ENCODE peak calls at places on chromosomes 3 and 15, in eight cellular contexts. K is CD8-positive, alpha-beta T cell; N is mesenchymal stem cell; E is A549; C is mucosa of descending colon; L is fibroblast of lung; J is ovary; O is CD8-positive, alpha-beta memory T cell. B is an unnamed sample. For H3K4me1, the result is how much of the 10 kb centered on the place peaks cover.

GRCh38 chr3:150094150-150094932 is 123.6 kb upstream of the PFN2 start:
- DNase-seq in K (no peak), N (peak), E (no peak), C (no peak), L (peak), J (no peak), O (no peak), B (peak)

GRCh38 chr15:58391088-58391487 is 40.7 kb upstream of the LIPC start:
- DNase-seq in K (no peak), N (no peak), E (no peak), C (no peak), L (no peak), J (no peak), O (no peak), B (no peak)

GRCh38 chr15:29636140-29636539 is 186.1 kb downstream of the TJP1 start:
- DNase-seq in K (no peak), N (no peak), E (no peak), C (peak), L (no peak), J (peak), O (no peak), B (no peak)

GRCh38 chr3:188929138-188929537 is 242.6 kb upstream of the TPRG1 start:
- DNase-seq in K (no peak), N (no peak), E (no peak), C (peak), L (no peak), J (no peak), O (no peak), B (no peak)

GRCh38 chr3:14222900-14223594 is 44.4 kb downstream of the LSM3 start:
- DNase-seq in K (no peak), N (peak), E (no peak), C (no peak), L (peak), J (no peak), O (no peak), B (no peak)

GRCh38 chr3:102488316-102488715 is 53.5 kb downstream of the ZPLD1 start:
- DNase-seq in K (no peak), N (no peak), E (no peak), C (no peak), L (no peak), J (no peak), O (no peak), B (no peak)

GRCh38 chr3:23376516-23377248 is 173.6 kb downstream of the UBE2E2 start:
- DNase-seq in K (no peak), N (no peak), E (no peak), C (no peak), L (no peak), J (no peak), O (no peak), B (peak)

GRCh38 chr3:134249935-134250716 is 533 bp downstream of the RYK start:
- DNase-seq in K (no peak), N (peak), E (peak), C (peak), L (peak), J (peak), O (peak), B (peak)

GRCh38 chr15:49817100-49817499 is 196.3 kb downstream of the DTWD1 start:
- DNase-seq in K (no peak), N (no peak), E (no peak), C (no peak), L (no peak), J (no peak), O (no peak), B (no peak)

GRCh38 chr3:29440321-29441019 is 159.6 kb downstream of the RBMS3 start:
- DNase-seq in K (no peak), N (peak), E (no peak), C (peak), L (no peak), J (no peak), O (no peak), B (no peak)

GRCh38 chr15:68982976-68983550 is 31.4 kb upstream of the NOX5 start:
- DNase-seq in K (no peak), N (no peak), E (no peak), C (no peak), L (no peak), J (no peak), O (no peak), B (no peak)

GRCh38 chr3:197501496-197501878 is 54.3 kb downstream of the BDH1 start:
- DNase-seq in K (no peak), N (no peak), E (no peak), C (peak), L (peak), J (no peak), O (no peak), B (peak)

GRCh38 chr3:176190755-176191154 is 1006.5 kb downstream of the TBL1XR1 start:
- DNase-seq in K (no peak), N (no peak), E (no peak), C (no peak), L (no peak), J (no peak), O (no peak), B (no peak)

GRCh38 chr3:157081681-157082210 is 78.2 kb downstream of the CCNL1 start:
- DNase-seq in K (peak), N (peak), E (peak), C (peak), L (peak), J (peak), O (peak), B (peak)

GRCh38 chr15:94312946-94313345 is 81.6 kb downstream of the MCTP2 start:
- DNase-seq in K (no peak), N (peak), E (no peak), C (no peak), L (no peak), J (no peak), O (no peak), B (no peak)

GRCh38 chr3:177816667-177817208 is 619.5 kb upstream of the TBL1XR1 start:
- DNase-seq in K (no peak), N (no peak), E (peak), C (no peak), L (peak), J (no peak), O (no peak), B (peak)

GRCh38 chr3:126375835-126376331 is 18.7 kb upstream of the KLF15 start:
- DNase-seq in K (no peak), N (no peak), E (no peak), C (no peak), L (no peak), J (peak), O (no peak), B (no peak)

GRCh38 chr3:144586382-144586781 is 614.8 kb downstream of the DIPK2A start:
- DNase-seq in K (no peak), N (peak), E (no peak), C (no peak), L (peak), J (no peak), O (no peak), B (peak)

GRCh38 chr3:195143221-195143620 is 127.7 kb downstream of the XXYLT1 start:
- DNase-seq in K (no peak), N (no peak), E (no peak), C (no peak), L (peak), J (no peak), O (no peak), B (no peak)

GRCh38 chr3:8869613-8870012 is 93.7 kb downstream of the RAD18 start:
- DNase-seq in K (no peak), N (peak), E (peak), C (no peak), L (peak), J (no peak), O (no peak), B (peak)

GRCh38 chr15:60935130-60935529 is 294.0 kb downstream of the RORA start:
- DNase-seq in K (no peak), N (no peak), E (no peak), C (no peak), L (no peak), J (no peak), O (no peak), B (no peak)

GRCh38 chr3:53729618-53730017 is 116.6 kb downstream of the CHDH start:
- DNase-seq in K (no peak), N (no peak), E (no peak), C (peak), L (no peak), J (no peak), O (no peak), B (no peak)

GRCh38 chr3:61141184-61141583 is 110.1 kb downstream of the FHIT start:
- DNase-seq in K (no peak), N (no peak), E (no peak), C (no peak), L (no peak), J (no peak), O (no peak), B (no peak)

GRCh38 chr15:51132384-51133139 is 37.9 kb upstream of the TNFAIP8L3 start:
- DNase-seq in K (no peak), N (peak), E (peak), C (peak), L (peak), J (peak), O (no peak), B (peak)

GRCh38 chr3:31305324-31305723 is 227.4 kb upstream of the STT3B start:
- DNase-seq in K (no peak), N (no peak), E (no peak), C (no peak), L (no peak), J (no peak), O (no peak), B (no peak)

GRCh38 chr15:82298520-82298919 is 35.9 kb downstream of the SAXO2 start:
- DNase-seq in K (peak), N (no peak), E (no peak), C (peak), L (no peak), J (no peak), O (peak), B (no peak)

DNA sequence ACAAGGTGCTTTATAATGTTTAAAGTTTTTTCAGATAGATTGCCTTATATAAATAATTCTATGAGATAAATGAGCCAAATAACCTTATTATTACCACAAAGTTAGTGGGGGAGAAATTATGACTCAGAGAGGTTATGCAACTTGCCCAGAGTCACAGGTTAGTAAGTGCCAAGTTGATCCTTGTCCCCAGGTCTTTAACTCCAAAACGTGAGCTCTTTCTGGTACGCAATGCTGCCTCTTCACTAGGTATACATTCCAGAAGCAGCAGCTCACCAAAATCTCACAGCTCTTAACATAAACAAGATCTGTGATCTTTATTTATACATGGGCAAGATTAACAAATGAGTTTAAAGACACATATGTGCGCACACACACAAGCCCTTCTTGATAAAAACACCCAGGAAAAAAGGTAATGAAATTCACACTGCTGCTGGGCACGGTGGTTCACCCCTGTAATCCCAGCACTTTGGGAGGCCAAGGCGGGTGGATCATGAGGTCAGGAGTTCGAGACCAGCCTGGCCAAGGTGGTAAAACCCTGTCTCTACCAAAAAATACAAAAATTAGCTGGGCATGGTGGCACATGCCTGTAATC is 59.8 kb upstream of the NR2F2 start:
- DNase-seq in K (no peak), N (peak), E (no peak), C (no peak), L (peak), J (no peak), O (no peak), B (peak)
- H3K4me1 ChIP-seq in K (under half), N (under half), E (half or more), C (under half), L (under half), J (under half), O (under half), B (under half)

DNA sequence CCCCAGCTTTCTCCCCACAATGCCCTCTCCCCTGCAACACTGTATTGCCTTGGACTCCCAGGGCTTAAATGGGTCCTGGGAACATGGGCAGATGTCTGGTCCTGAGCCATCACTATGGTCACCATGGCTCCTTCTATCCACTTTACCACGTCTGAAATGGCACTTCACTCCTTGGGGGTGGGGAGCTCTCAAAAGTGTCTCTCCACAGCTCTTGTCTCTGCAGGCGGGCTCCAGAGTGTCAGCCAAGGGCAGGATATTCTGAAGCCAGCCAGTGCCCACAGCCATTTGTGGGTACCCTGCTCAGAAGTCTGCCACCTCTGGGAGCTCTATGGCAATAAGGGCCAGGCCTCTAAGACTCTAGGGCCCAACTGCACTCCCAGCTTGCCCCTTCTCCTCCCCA is 163.9 kb downstream of the PPM1L start:
- DNase-seq in K (no peak), N (no peak), E (no peak), C (no peak), L (no peak), J (no peak), O (no peak), B (no peak)
- H3K4me1 ChIP-seq in K (under half), N (under half), E (under half), C (under half), L (under half), J (under half), O (under half), B (under half)

GRCh38 chr3:125051205-125051604 is 4.6 kb downstream of the HEG1 start:
- DNase-seq in K (no peak), N (no peak), E (no peak), C (no peak), L (no peak), J (no peak), O (no peak), B (no peak)

GRCh38 chr3:125051715-125052581 is 3.8 kb downstream of the HEG1 start:
- DNase-seq in K (peak), N (peak), E (no peak), C (peak), L (peak), J (peak), O (peak), B (peak)

GRCh38 chr3:125048282-125048681 is 7.5 kb downstream of the HEG1 start:
- DNase-seq in K (no peak), N (no peak), E (no peak), C (no peak), L (no peak), J (no peak), O (no peak), B (no peak)

GRCh38 chr3:125052671-125053303 is 3.0 kb downstream of the HEG1 start:
- DNase-seq in K (no peak), N (peak), E (no peak), C (no peak), L (peak), J (no peak), O (no peak), B (peak)

GRCh38 chr3:125050486-125051172 is 5.2 kb downstream of the HEG1 start:
- DNase-seq in K (no peak), N (no peak), E (no peak), C (no peak), L (no peak), J (no peak), O (no peak), B (no peak)
- H3K4me1 ChIP-seq in K (under half), N (under half), E (under half), C (under half), L (under half), J (under half), O (under half), B (under half)

GRCh38 chr15:41968738-41969137 is 3.6 kb downstream of the EHD4 start:
- DNase-seq in K (no peak), N (no peak), E (no peak), C (no peak), L (no peak), J (no peak), O (no peak), B (no peak)
- H3K4me1 ChIP-seq in K (under half), N (under half), E (under half), C (under half), L (under half), J (under half), O (under half), B (under half)

DNA sequence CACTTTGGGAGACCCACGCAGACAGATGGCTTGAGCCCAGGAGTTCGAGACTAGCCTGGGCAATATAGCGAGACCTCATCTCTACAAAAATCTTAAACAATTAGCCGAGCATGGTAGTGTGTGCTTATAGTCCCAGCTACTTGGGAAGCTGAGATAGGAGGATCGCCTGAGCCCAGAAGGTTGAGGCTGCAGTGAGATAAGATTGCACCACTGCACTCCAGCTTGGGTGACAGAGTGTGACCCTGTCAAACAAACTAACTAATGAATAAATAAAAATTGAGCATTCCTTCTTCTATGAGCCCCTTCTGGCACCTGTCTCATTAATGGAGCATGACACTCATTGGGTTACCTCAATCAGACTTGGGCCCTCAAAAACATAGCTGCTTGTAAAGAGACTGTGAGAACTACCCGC is 7.5 kb downstream of the ZDHHC3 start:
- DNase-seq in K (no peak), N (no peak), E (no peak), C (no peak), L (no peak), J (no peak), O (no peak), B (no peak)
- H3K4me1 ChIP-seq in K (under half), N (under half), E (under half), C (under half), L (under half), J (under half), O (under half), B (under half)

GRCh38 chr15:40325700-40326099 is 2.2 kb downstream of the INAFM2 start:
- DNase-seq in K (no peak), N (no peak), E (no peak), C (no peak), L (no peak), J (no peak), O (no peak), B (no peak)
- H3K4me1 ChIP-seq in K (under half), N (under half), E (under half), C (under half), L (under half), J (under half), O (under half), B (under half)

DNA sequence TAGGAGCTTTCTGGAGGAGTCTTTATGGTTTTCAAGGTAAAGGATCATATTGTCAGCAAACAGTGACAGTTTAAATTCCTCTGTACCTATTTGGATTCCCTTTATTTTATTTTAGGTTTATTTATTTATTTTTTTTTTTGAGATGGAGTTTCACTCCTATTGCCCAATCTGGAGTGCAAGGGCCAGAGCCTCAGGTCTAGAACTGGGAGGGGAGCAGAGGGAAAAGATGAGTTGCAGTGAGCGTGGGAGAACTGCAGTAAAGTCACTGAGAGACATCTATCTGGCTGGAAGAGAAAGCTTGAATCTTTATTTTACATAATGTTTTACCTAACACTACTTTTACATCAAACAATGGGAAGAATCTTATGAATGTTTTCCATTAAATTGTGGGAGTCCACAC is 49.5 kb upstream of the GK5 start:
- DNase-seq in K (no peak), N (no peak), E (no peak), C (no peak), L (no peak), J (no peak), O (no peak), B (no peak)
- H3K4me1 ChIP-seq in K (under half), N (under half), E (under half), C (under half), L (under half), J (under half), O (under half), B (under half)

DNA sequence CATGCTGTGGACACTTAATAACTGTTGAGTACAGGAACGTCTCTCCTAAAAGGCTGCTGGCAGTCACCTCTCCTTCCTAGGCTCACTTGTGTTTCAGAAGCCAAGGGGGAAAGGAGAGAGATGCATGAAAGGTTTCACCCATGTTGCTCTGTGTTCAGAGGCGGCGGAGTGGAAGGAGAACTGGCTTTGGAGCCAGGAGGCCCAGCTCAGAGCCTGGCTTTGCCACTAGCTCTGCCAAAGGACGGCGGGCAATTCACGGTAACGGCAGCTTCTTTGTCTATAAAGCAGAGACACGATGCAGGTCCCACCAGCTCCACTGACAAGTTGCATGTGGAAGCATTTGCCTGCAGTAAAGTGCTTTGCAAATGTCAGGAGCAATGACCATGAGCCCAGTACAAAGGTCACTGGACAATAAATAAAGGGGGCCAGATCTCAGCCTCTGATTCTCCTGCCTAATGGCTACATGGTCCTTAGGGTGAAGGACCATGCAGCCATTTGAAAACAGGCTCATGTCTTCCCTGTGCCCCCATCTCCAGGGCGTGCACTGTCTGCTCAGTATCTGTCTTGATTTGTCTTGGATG is 171.7 kb upstream of the TLE3 start:
- DNase-seq in K (no peak), N (no peak), E (no peak), C (no peak), L (no peak), J (no peak), O (no peak), B (no peak)
- H3K4me1 ChIP-seq in K (under half), N (under half), E (under half), C (under half), L (under half), J (under half), O (under half), B (under half)

DNA sequence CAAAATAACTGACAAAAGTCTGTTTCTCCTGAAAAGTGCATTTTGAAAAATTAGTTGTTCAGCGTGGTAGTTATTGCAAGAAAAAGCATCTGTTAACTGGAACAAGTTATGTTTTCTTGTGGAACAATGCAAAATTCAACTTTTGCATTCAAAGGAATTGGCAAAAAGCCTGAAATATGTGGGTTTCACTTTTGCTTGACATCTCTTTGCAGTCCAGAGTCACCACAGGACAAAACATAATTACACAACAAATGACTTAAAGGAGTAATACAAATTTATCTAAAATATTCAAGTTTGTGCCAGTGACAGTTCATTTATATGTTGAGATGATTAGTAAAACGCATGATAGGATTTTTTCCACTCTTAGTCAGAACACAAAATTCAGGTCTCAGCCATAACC is 96.3 kb upstream of the P2RY1 start:
- DNase-seq in K (no peak), N (peak), E (no peak), C (no peak), L (peak), J (no peak), O (no peak), B (no peak)
- H3K4me1 ChIP-seq in K (under half), N (under half), E (under half), C (under half), L (under half), J (under half), O (under half), B (under half)

GRCh38 chr15:30985081-30985531 is 6.3 kb downstream of the MTMR10 start:
- DNase-seq in K (no peak), N (no peak), E (no peak), C (peak), L (peak), J (no peak), O (no peak), B (peak)
- H3K4me1 ChIP-seq in K (under half), N (under half), E (under half), C (under half), L (under half), J (under half), O (under half), B (under half)